ENCODE peak calls at places on chromosomes 13 and 19, in eight cellular contexts. T is GM13977; K is Calu3; C is NCI-H1436; B is cardiac muscle cell; N is HS-27A; G is stimulated activated CD4-positive, alpha-beta T cell treated with anti-CD3 and anti-CD28 coated beads, Interleukin-2, amount 100 ng/mL, for 48 hours; H is activated CD4-positive, alpha-beta T cell treated with anti-CD3 and anti-CD28 coated beads, Interleukin-2, amount 50 U/mL, for 4 hours. J is an unnamed sample.

GRCh38 chr19:41391618-41392017 is 5.5 kb downstream of the EXOSC5 start:
- DNase-seq in T (no peak), K (no peak), C (no peak), B (no peak), N (no peak), G (no peak), H (no peak), J (no peak)

GRCh38 chr19:48907671-48908070 is 7.6 kb downstream of the NUCB1 start:
- DNase-seq in T (no peak), K (no peak), C (no peak), B (no peak), N (no peak), G (no peak), H (no peak), J (no peak)

GRCh38 chr19:10835089-10835753 is 791 bp downstream of the TMED1 start:
- DNase-seq in T (peak; percentile 98), K (no peak), C (no peak), B (no peak), N (no peak), G (no peak), H (no peak), J (peak; percentile 12)

GRCh38 chr19:7904074-7905020 is 670 bp downstream of the MAP2K7 start:
- DNase-seq in T (peak; percentile 87), K (no peak), C (no peak), B (peak; percentile 54), N (no peak), G (no peak), H (peak; percentile 45), J (peak; percentile 77)

GRCh38 chr13:103703246-103703645 is 637.0 kb upstream of the SLC10A2 start:
- DNase-seq in T (no peak), K (no peak), C (no peak), B (no peak), N (no peak), G (no peak), H (no peak), J (no peak)

GRCh38 chr13:41833201-41833600 is 127.7 kb downstream of the VWA8 start:
- DNase-seq in T (no peak), K (no peak), C (no peak), B (no peak), N (no peak), G (no peak), H (no peak), J (no peak)

GRCh38 chr13:49791214-49791752 is 1.2 kb downstream of the KPNA3 start:
- DNase-seq in T (peak; percentile 62), K (no peak), C (no peak), B (peak; percentile 30), N (no peak), G (peak; percentile 2), H (no peak), J (no peak)

GRCh38 chr13:63370101-63370500 is 1954.5 kb upstream of the PCDH20 start:
- DNase-seq in T (no peak), K (no peak), C (no peak), B (no peak), N (no peak), G (no peak), H (no peak), J (no peak)

GRCh38 chr13:80180745-80181144 is 160.2 kb downstream of the SPRY2 start:
- DNase-seq in T (no peak), K (no peak), C (no peak), B (no peak), N (no peak), G (no peak), H (no peak), J (no peak)

GRCh38 chr13:32938907-32939306 is 77.3 kb upstream of the KL start:
- DNase-seq in T (no peak), K (no peak), C (no peak), B (no peak), N (no peak), G (no peak), H (no peak), J (no peak)

GRCh38 chr13:51920786-51921185 is 59.0 kb downstream of the CCDC70 start:
- DNase-seq in T (no peak), K (no peak), C (no peak), B (no peak), N (no peak), G (no peak), H (no peak), J (no peak)

GRCh38 chr13:59111711-59112110 is 1052.0 kb downstream of the DIAPH3 start:
- DNase-seq in T (no peak), K (no peak), C (no peak), B (no peak), N (peak; percentile 51), G (no peak), H (no peak), J (no peak)